ENCODE peak calls at places on chromosomes 5 and 9, in six cellular contexts. V, W, D, P, O and F are unnamed samples.

GRCh38 chr5:147821791-147822190 is 9.7 kb downstream of the SPINK1 start:
- DNase-seq in V (no peak), W (no peak), D (no peak), P (no peak), O (no peak), F (no peak)

GRCh38 chr9:20941177-20941690 is 90.2 kb downstream of the HACD4 start:
- DNase-seq in V (peak), W (peak), D (peak), P (peak), O (peak), F (peak)

GRCh38 chr5:154830219-154830595 is 20.2 kb downstream of the FAXDC2 start:
- DNase-seq in V (no peak), W (no peak), D (no peak), P (no peak), O (no peak), F (no peak)

GRCh38 chr9:23746317-23746716 is 79.7 kb downstream of the ELAVL2 start:
- DNase-seq in V (no peak), W (no peak), D (no peak), P (no peak), O (no peak), F (no peak)

GRCh38 chr5:153959134-153959957 is 79.4 kb downstream of the FAM114A2 start:
- DNase-seq in V (peak), W (no peak), D (no peak), P (no peak), O (no peak), F (no peak)

GRCh38 chr9:109258619-109259321 is 62.1 kb downstream of the EPB41L4B start:
- DNase-seq in V (peak), W (no peak), D (no peak), P (no peak), O (no peak), F (no peak)

GRCh38 chr5:82603280-82603987 is 325.3 kb upstream of the RPS23 start:
- DNase-seq in V (no peak), W (no peak), D (no peak), P (no peak), O (no peak), F (no peak)

GRCh38 chr9:26133537-26133936 is 455.3 kb upstream of the TUSC1 start:
- DNase-seq in V (no peak), W (no peak), D (no peak), P (no peak), O (no peak), F (no peak)

GRCh38 chr5:65482727-65483473 is 1.2 kb upstream of the ADAMTS6 start:
- DNase-seq in V (peak), W (no peak), D (peak), P (no peak), O (no peak), F (no peak)

GRCh38 chr5:26482817-26483375 is 555.5 kb downstream of the CDH9 start:
- DNase-seq in V (peak), W (no peak), D (no peak), P (no peak), O (peak), F (peak)

GRCh38 chr5:150352531-150353394 is 4.7 kb upstream of the TCOF1 start:
- DNase-seq in V (no peak), W (no peak), D (no peak), P (no peak), O (no peak), F (no peak)

GRCh38 chr5:79474416-79475173 is 39.3 kb downstream of the HOMER1 start:
- DNase-seq in V (no peak), W (no peak), D (no peak), P (no peak), O (no peak), F (no peak)

GRCh38 chr5:74357827-74358226 is 282.7 kb downstream of the ENC1 start:
- DNase-seq in V (no peak), W (no peak), D (no peak), P (no peak), O (no peak), F (no peak)

GRCh38 chr5:36944607-36945225 is 68.1 kb downstream of the NIPBL start:
- DNase-seq in V (no peak), W (no peak), D (peak), P (no peak), O (no peak), F (peak)